ENCODE peak calls at places on chromosome 19, in ten cellular contexts. I, X, A, J, R, G, B, Y, M and D are unnamed samples.

GRCh38 chr19:35138305-35138799 is 272 bp upstream of the FXYD1 start:
- DNase-seq in I (no peak), X (no peak), A (no peak), J (no peak), R (no peak), G (no peak), B (peak; percentile 73), Y (no peak), M (no peak), D (no peak)

GRCh38 chr19:17455711-17456123 is 5.0 kb downstream of the NXNL1 start:
- DNase-seq in I (no peak), X (no peak), A (no peak), J (no peak), R (no peak), G (no peak), B (peak; percentile 77), Y (peak; percentile 13), M (no peak), D (peak; percentile 61)

GRCh38 chr19:28305513-28305912 is 907.4 kb downstream of the UQCRFS1 start:
- DNase-seq in I (no peak), X (no peak), A (no peak), J (no peak), R (no peak), G (no peak), B (no peak), Y (no peak), M (no peak), D (no peak)

GRCh38 chr19:56823417-56823816 is 17.1 kb downstream of the PEG3 start:
- DNase-seq in I (no peak), X (no peak), A (no peak), J (no peak), R (no peak), G (no peak), B (no peak), Y (no peak), M (no peak), D (no peak)

GRCh38 chr19:14580623-14581237 is 2.2 kb upstream of the CLEC17A start:
- DNase-seq in I (no peak), X (peak; percentile 90), A (no peak), J (no peak), R (no peak), G (no peak), B (no peak), Y (peak; percentile 54), M (no peak), D (no peak)

GRCh38 chr19:10568444-10568825 is 344 bp downstream of the CDKN2D start:
- DNase-seq in I (no peak), X (peak; percentile 61), A (peak; percentile 36), J (no peak), R (peak; percentile 45), G (no peak), B (no peak), Y (peak; percentile 86), M (no peak), D (peak; percentile 66)

GRCh38 chr19:19321143-19321577 is 531 bp downstream of the MAU2 start:
- DNase-seq in I (no peak), X (peak; percentile 22), A (no peak), J (no peak), R (no peak), G (peak; percentile 21), B (peak; percentile 71), Y (no peak), M (peak; percentile 49), D (no peak)

GRCh38 chr19:41296323-41296935 is 13.5 kb upstream of the CCDC97 start:
- DNase-seq in I (no peak), X (no peak), A (no peak), J (no peak), R (no peak), G (no peak), B (no peak), Y (no peak), M (no peak), D (no peak)

GRCh38 chr19:16417660-16418596 is 53.8 kb downstream of the EPS15L1 start:
- DNase-seq in I (peak; percentile 40), X (peak; percentile 70), A (peak; percentile 65), J (peak; percentile 78), R (peak; percentile 83), G (peak; percentile 70), B (peak; percentile 78), Y (peak; percentile 67), M (peak; percentile 85), D (peak; percentile 58)

GRCh38 chr19:14059093-14059480 is 2.8 kb downstream of the PALM3 start:
- DNase-seq in I (no peak), X (peak; percentile 66), A (no peak), J (no peak), R (no peak), G (peak; percentile 53), B (no peak), Y (peak; percentile 65), M (peak; percentile 50), D (no peak)

GRCh38 chr19:14412436-14413071 is 6.6 kb downstream of the DDX39A start:
- DNase-seq in I (no peak), X (no peak), A (no peak), J (no peak), R (no peak), G (no peak), B (no peak), Y (no peak), M (no peak), D (no peak)

GRCh38 chr19:342801-343421 is 1.7 kb downstream of the MIER2 start:
- DNase-seq in I (peak; percentile 65), X (no peak), A (no peak), J (peak; percentile 87), R (no peak), G (no peak), B (no peak), Y (no peak), M (peak; percentile 86), D (peak; percentile 12)

GRCh38 chr19:54882758-54883157 is 8.7 kb downstream of the FCAR start:
- DNase-seq in I (no peak), X (no peak), A (no peak), J (no peak), R (no peak), G (peak; percentile 21), B (no peak), Y (no peak), M (no peak), D (no peak)

GRCh38 chr19:23377276-23377675 is 18.0 kb downstream of the ZNF91 start:
- DNase-seq in I (no peak), X (no peak), A (no peak), J (no peak), R (no peak), G (no peak), B (no peak), Y (no peak), M (no peak), D (no peak)

GRCh38 chr19:18289471-18290066 is 8.1 kb upstream of the JUND start:
- DNase-seq in I (no peak), X (no peak), A (no peak), J (no peak), R (no peak), G (no peak), B (no peak), Y (peak; percentile 24), M (no peak), D (no peak)

GRCh38 chr19:12521996-12522395 is 29.3 kb downstream of the ZNF564 start:
- DNase-seq in I (no peak), X (no peak), A (no peak), J (peak; percentile 23), R (no peak), G (peak; percentile 17), B (no peak), Y (no peak), M (no peak), D (peak; percentile 13)

GRCh38 chr19:41957838-41958366 is 1.2 kb downstream of the RABAC1 start:
- DNase-seq in I (no peak), X (peak; percentile 58), A (peak; percentile 69), J (peak; percentile 69), R (peak; percentile 56), G (peak; percentile 60), B (peak; percentile 97), Y (peak; percentile 58), M (peak; percentile 93), D (peak; percentile 81)

GRCh38 chr19:1935484-1936208 is 5.3 kb upstream of the CSNK1G2 start:
- DNase-seq in I (no peak), X (peak; percentile 22), A (no peak), J (peak; percentile 52), R (no peak), G (peak; percentile 45), B (no peak), Y (peak; percentile 27), M (no peak), D (no peak)

GRCh38 chr19:7225741-7226140 is 68.5 kb downstream of the INSR start:
- DNase-seq in I (no peak), X (no peak), A (no peak), J (no peak), R (no peak), G (no peak), B (no peak), Y (no peak), M (no peak), D (no peak)